ENCODE peak calls at places on chromosome 4, in seven cellular contexts. One of them, this sample, is unnamed. For H3K4me1, the result is how much of the 10 kb centered on the place peaks cover.

GRCh38 chr4:152220201-152220666 is 315.7 kb downstream of the FBXW7 start:
- DNase-seq in breast epithelium: no peak
- DNase-seq in suprapubic skin: no peak
- DNase-seq in tibial nerve: no peak
- DNase-seq in prostate gland: no peak
- DNase-seq in ovary: no peak
- DNase-seq in esophagus muscularis mucosa: peak
- DNase-seq in this sample: no peak

GRCh38 chr4:780730-781492 is 45.0 kb downstream of the CPLX1 start:
- DNase-seq in tibial nerve: no peak
- DNase-seq in prostate gland: no peak
- DNase-seq in esophagus muscularis mucosa: no peak
- DNase-seq in suprapubic skin: no peak
- DNase-seq in breast epithelium: no peak
- DNase-seq in ovary: no peak
- DNase-seq in this sample: no peak

GRCh38 chr4:161419822-161420221 is 744.0 kb downstream of the FSTL5 start:
- DNase-seq in prostate gland: no peak
- DNase-seq in tibial nerve: peak
- DNase-seq in esophagus muscularis mucosa: no peak
- DNase-seq in ovary: no peak
- DNase-seq in suprapubic skin: no peak
- DNase-seq in breast epithelium: no peak
- DNase-seq in this sample: no peak

GRCh38 chr4:925171-925570 is 6.9 kb downstream of the GAK start:
- DNase-seq in suprapubic skin: peak
- DNase-seq in tibial nerve: no peak
- DNase-seq in ovary: no peak
- DNase-seq in breast epithelium: no peak
- DNase-seq in prostate gland: no peak
- DNase-seq in esophagus muscularis mucosa: no peak
- DNase-seq in this sample: no peak

GRCh38 chr4:40228497-40229365 is 31.9 kb downstream of the RHOH start:
- DNase-seq in ovary: no peak
- DNase-seq in prostate gland: no peak
- DNase-seq in suprapubic skin: no peak
- DNase-seq in breast epithelium: no peak
- DNase-seq in esophagus muscularis mucosa: no peak
- DNase-seq in tibial nerve: no peak
- DNase-seq in this sample: peak

GRCh38 chr4:23878235-23878861 is 11.5 kb downstream of the PPARGC1A start:
- DNase-seq in tibial nerve: no peak
- DNase-seq in ovary: no peak
- DNase-seq in prostate gland: no peak
- DNase-seq in esophagus muscularis mucosa: no peak
- DNase-seq in breast epithelium: no peak
- DNase-seq in suprapubic skin: no peak
- DNase-seq in this sample: no peak

GRCh38 chr4:148062301-148062950 is 330.5 kb downstream of the ARHGAP10 start:
- DNase-seq in ovary: no peak
- DNase-seq in suprapubic skin: no peak
- DNase-seq in tibial nerve: no peak
- DNase-seq in breast epithelium: no peak
- DNase-seq in esophagus muscularis mucosa: no peak
- DNase-seq in prostate gland: no peak
- DNase-seq in this sample: no peak

GRCh38 chr4:116849620-116850019 is 235.8 kb downstream of the TRAM1L1 start:
- DNase-seq in breast epithelium: no peak
- DNase-seq in prostate gland: no peak
- DNase-seq in ovary: no peak
- DNase-seq in suprapubic skin: no peak
- DNase-seq in esophagus muscularis mucosa: no peak
- DNase-seq in tibial nerve: no peak
- DNase-seq in this sample: no peak

GRCh38 chr4:117965608-117966007 is 68.7 kb upstream of the NDST3 start:
- DNase-seq in prostate gland: no peak
- DNase-seq in esophagus muscularis mucosa: no peak
- DNase-seq in breast epithelium: no peak
- DNase-seq in suprapubic skin: no peak
- DNase-seq in tibial nerve: no peak
- DNase-seq in ovary: no peak
- DNase-seq in this sample: no peak

GRCh38 chr4:97720869-97721432 is 422.3 kb downstream of the STPG2 start:
- DNase-seq in breast epithelium: no peak
- DNase-seq in ovary: no peak
- DNase-seq in prostate gland: no peak
- DNase-seq in esophagus muscularis mucosa: no peak
- DNase-seq in suprapubic skin: no peak
- DNase-seq in tibial nerve: peak
- DNase-seq in this sample: no peak

GRCh38 chr4:176123710-176124407 is 58.2 kb downstream of the WDR17 start:
- DNase-seq in suprapubic skin: no peak
- DNase-seq in esophagus muscularis mucosa: no peak
- DNase-seq in prostate gland: no peak
- DNase-seq in breast epithelium: no peak
- DNase-seq in tibial nerve: no peak
- DNase-seq in ovary: no peak
- DNase-seq in this sample: peak

GRCh38 chr4:184782731-184783472 is 42.9 kb downstream of the ACSL1 start:
- DNase-seq in suprapubic skin: no peak
- DNase-seq in prostate gland: no peak
- DNase-seq in breast epithelium: no peak
- DNase-seq in tibial nerve: no peak
- DNase-seq in esophagus muscularis mucosa: no peak
- DNase-seq in ovary: no peak
- DNase-seq in this sample: no peak

GRCh38 chr4:177583000-177583399 is 140.8 kb upstream of the AGA start:
- DNase-seq in ovary: no peak
- DNase-seq in suprapubic skin: no peak
- DNase-seq in breast epithelium: no peak
- DNase-seq in tibial nerve: no peak
- DNase-seq in prostate gland: no peak
- DNase-seq in esophagus muscularis mucosa: no peak
- DNase-seq in this sample: no peak

DNA sequence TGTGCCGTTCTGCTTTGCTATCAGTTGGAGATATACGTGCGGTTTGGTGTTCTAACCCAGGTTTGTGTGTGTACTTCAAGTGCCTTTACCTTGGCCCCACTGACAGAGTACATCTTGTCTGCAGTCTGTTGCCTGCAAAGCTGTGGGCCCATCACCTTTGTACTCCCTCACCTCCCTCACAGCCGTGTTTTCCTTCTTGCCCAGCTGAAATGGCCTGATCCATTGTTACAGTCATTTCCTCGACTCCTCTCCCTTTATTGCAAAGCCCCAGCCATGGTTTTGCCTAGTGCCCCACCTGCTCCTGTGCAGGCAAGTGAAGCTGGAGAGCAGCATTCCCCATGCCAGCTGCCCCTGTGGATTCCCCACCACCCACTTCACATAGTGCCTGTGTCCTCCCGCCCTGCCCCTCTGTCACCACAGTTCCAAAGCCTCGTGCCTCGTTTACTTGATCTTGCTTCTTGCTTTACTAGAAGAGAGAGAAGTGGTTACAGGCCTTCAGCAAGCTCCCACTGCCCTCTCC is 55.2 kb upstream of the TLR2 start:
- DNase-seq in prostate gland: no peak
- DNase-seq in breast epithelium: no peak
- DNase-seq in ovary: no peak
- DNase-seq in tibial nerve: no peak
- DNase-seq in suprapubic skin: no peak
- DNase-seq in esophagus muscularis mucosa: no peak
- DNase-seq in this sample: no peak
- TF ChIP-seq POLR2A in prostate gland: no peak
- TF ChIP-seq POLR2A in breast epithelium: no peak
- TF ChIP-seq POLR2A in ovary: no peak
- TF ChIP-seq POLR2A in tibial nerve: no peak
- TF ChIP-seq POLR2A in suprapubic skin: no peak
- TF ChIP-seq POLR2A in esophagus muscularis mucosa: no peak
- TF ChIP-seq POLR2A in this sample: no peak

GRCh38 chr4:101065935-101066485 is 281.3 kb downstream of the PPP3CA start:
- DNase-seq in tibial nerve: no peak
- DNase-seq in suprapubic skin: no peak
- DNase-seq in esophagus muscularis mucosa: no peak
- DNase-seq in prostate gland: no peak
- DNase-seq in ovary: no peak
- DNase-seq in breast epithelium: no peak
- DNase-seq in this sample: no peak

GRCh38 chr4:101065346-101065745 is 282.0 kb downstream of the PPP3CA start:
- DNase-seq in esophagus muscularis mucosa: no peak
- DNase-seq in suprapubic skin: no peak
- DNase-seq in tibial nerve: no peak
- DNase-seq in prostate gland: no peak
- DNase-seq in ovary: no peak
- DNase-seq in breast epithelium: no peak
- DNase-seq in this sample: no peak

GRCh38 chr4:101066586-101066985 is 280.7 kb downstream of the PPP3CA start:
- DNase-seq in suprapubic skin: no peak
- DNase-seq in breast epithelium: no peak
- DNase-seq in tibial nerve: no peak
- DNase-seq in ovary: no peak
- DNase-seq in prostate gland: no peak
- DNase-seq in esophagus muscularis mucosa: no peak
- DNase-seq in this sample: no peak

GRCh38 chr4:101067383-101067782 is 279.9 kb downstream of the PPP3CA start:
- DNase-seq in tibial nerve: no peak
- DNase-seq in esophagus muscularis mucosa: no peak
- DNase-seq in ovary: no peak
- DNase-seq in suprapubic skin: no peak
- DNase-seq in breast epithelium: no peak
- DNase-seq in prostate gland: no peak
- DNase-seq in this sample: no peak

DNA sequence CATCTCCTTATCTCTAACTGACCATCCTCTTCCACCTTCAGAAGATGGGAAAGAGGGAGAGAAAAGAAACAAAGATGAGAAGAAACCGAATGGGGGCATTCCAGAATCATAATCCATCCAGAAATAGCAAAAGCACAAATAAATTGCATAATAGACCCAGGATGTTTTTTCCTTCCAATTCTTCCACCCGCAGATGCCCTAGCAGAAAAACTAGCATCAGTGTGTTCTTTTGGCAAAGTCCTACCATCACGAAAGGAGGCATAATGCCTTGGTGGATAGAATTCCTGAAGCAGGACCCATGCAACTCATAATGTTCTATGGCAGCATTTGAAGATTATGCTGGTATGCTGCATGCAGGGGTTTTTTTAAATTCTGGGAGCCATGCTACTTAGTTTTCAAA is 279.2 kb downstream of the PPP3CA start:
- DNase-seq in breast epithelium: no peak
- DNase-seq in esophagus muscularis mucosa: no peak
- DNase-seq in tibial nerve: no peak
- DNase-seq in ovary: no peak
- DNase-seq in suprapubic skin: no peak
- DNase-seq in prostate gland: no peak
- DNase-seq in this sample: no peak
- H3K4me1 ChIP-seq in breast epithelium: under half
- H3K4me1 ChIP-seq in esophagus muscularis mucosa: under half
- H3K4me1 ChIP-seq in tibial nerve: under half
- H3K4me1 ChIP-seq in ovary: under half
- H3K4me1 ChIP-seq in suprapubic skin: under half
- H3K4me1 ChIP-seq in prostate gland: under half
- H3K4me1 ChIP-seq in this sample: under half

DNA sequence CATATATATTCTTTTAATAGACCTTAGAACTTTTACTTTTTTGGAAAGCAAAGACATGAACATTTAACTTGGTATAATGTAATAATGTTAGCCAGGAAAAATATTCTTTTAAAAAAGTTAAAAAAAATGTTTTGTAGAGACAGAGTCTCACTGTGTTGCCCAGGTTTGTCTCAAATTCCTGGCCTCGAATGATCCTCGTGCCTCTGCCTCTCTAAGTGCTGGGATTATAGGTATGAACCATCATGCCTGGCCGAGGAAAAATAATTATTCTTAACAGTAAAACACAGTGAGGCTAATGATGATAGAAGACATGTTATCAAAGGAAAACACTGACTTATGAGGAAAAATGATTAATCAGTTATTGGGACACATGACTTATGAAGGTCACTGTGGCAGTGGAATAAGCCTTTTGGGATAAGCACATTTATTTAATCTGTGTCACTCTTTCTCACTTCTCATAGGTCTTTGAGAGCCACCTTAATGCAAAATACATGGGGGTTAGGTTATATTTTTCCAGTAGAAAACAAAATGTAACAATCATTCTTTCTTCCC is 6.0 kb upstream of the BMP2K start:
- DNase-seq in breast epithelium: no peak
- DNase-seq in tibial nerve: no peak
- DNase-seq in prostate gland: no peak
- DNase-seq in suprapubic skin: no peak
- DNase-seq in esophagus muscularis mucosa: no peak
- DNase-seq in ovary: no peak
- DNase-seq in this sample: no peak
- TF ChIP-seq POLR2A in breast epithelium: no peak
- TF ChIP-seq POLR2A in tibial nerve: no peak
- TF ChIP-seq POLR2A in prostate gland: no peak
- TF ChIP-seq POLR2A in suprapubic skin: no peak
- TF ChIP-seq POLR2A in esophagus muscularis mucosa: no peak
- TF ChIP-seq POLR2A in ovary: no peak
- TF ChIP-seq POLR2A in this sample: no peak

GRCh38 chr4:112894480-112894879 is 155.0 kb upstream of the ANK2 start:
- DNase-seq in suprapubic skin: no peak
- DNase-seq in esophagus muscularis mucosa: no peak
- DNase-seq in breast epithelium: no peak
- DNase-seq in prostate gland: no peak
- DNase-seq in tibial nerve: no peak
- DNase-seq in ovary: no peak
- DNase-seq in this sample: no peak

GRCh38 chr4:112897548-112897947 is 151.9 kb upstream of the ANK2 start:
- DNase-seq in breast epithelium: no peak
- DNase-seq in tibial nerve: no peak
- DNase-seq in esophagus muscularis mucosa: no peak
- DNase-seq in suprapubic skin: no peak
- DNase-seq in prostate gland: no peak
- DNase-seq in ovary: no peak
- DNase-seq in this sample: no peak

GRCh38 chr4:112896326-112896892 is 153.0 kb upstream of the ANK2 start:
- DNase-seq in prostate gland: no peak
- DNase-seq in tibial nerve: no peak
- DNase-seq in suprapubic skin: no peak
- DNase-seq in esophagus muscularis mucosa: no peak
- DNase-seq in breast epithelium: no peak
- DNase-seq in ovary: no peak
- DNase-seq in this sample: no peak

GRCh38 chr4:112894951-112895350 is 154.5 kb upstream of the ANK2 start:
- DNase-seq in tibial nerve: no peak
- DNase-seq in suprapubic skin: no peak
- DNase-seq in breast epithelium: no peak
- DNase-seq in prostate gland: no peak
- DNase-seq in esophagus muscularis mucosa: no peak
- DNase-seq in ovary: no peak
- DNase-seq in this sample: no peak

GRCh38 chr4:112895785-112896184 is 153.7 kb upstream of the ANK2 start:
- DNase-seq in esophagus muscularis mucosa: no peak
- DNase-seq in ovary: no peak
- DNase-seq in suprapubic skin: no peak
- DNase-seq in breast epithelium: no peak
- DNase-seq in prostate gland: no peak
- DNase-seq in tibial nerve: no peak
- DNase-seq in this sample: no peak
- H3K4me1 ChIP-seq in esophagus muscularis mucosa: under half
- H3K4me1 ChIP-seq in ovary: under half
- H3K4me1 ChIP-seq in suprapubic skin: under half
- H3K4me1 ChIP-seq in breast epithelium: under half
- H3K4me1 ChIP-seq in prostate gland: under half
- H3K4me1 ChIP-seq in tibial nerve: under half
- H3K4me1 ChIP-seq in this sample: under half

GRCh38 chr4:169659736-169660670 is 39.6 kb downstream of the CLCN3 start:
- DNase-seq in suprapubic skin: no peak
- DNase-seq in tibial nerve: peak
- DNase-seq in prostate gland: peak
- DNase-seq in ovary: peak
- DNase-seq in esophagus muscularis mucosa: no peak
- DNase-seq in breast epithelium: no peak
- DNase-seq in this sample: no peak
- TF ChIP-seq POLR2A in suprapubic skin: peak
- TF ChIP-seq POLR2A in tibial nerve: peak
- TF ChIP-seq POLR2A in prostate gland: peak
- TF ChIP-seq POLR2A in ovary: no peak
- TF ChIP-seq POLR2A in esophagus muscularis mucosa: no peak
- TF ChIP-seq POLR2A in breast epithelium: no peak
- TF ChIP-seq POLR2A in this sample: peak